ENCODE peak calls at places on chromosomes 11 and 22, in four cellular contexts. H is aorta, L is lower lobe of right lung, J is HCT116. V is an unnamed sample. For H3K36me3, the result is how much of the 10 kb centered on the place peaks cover.

GRCh38 chr11:77590194-77590591 is 440 bp downstream of the AQP11 start:
- DNase-seq in H (no peak), L (no peak), J (no peak), V (peak)

GRCh38 chr22:38214248-38215056 is 12.7 kb downstream of the MAFF start:
- DNase-seq in H (peak), L (peak), J (no peak), V (peak)

GRCh38 chr22:19523240-19524169 is 705 bp downstream of the CLDN5 start:
- DNase-seq in H (no peak), L (no peak), J (no peak), V (no peak)

GRCh38 chr11:120564573-120565301 is 53.2 kb downstream of the GRIK4 start:
- DNase-seq in H (no peak), L (peak), J (no peak), V (peak)

GRCh38 chr11:65964906-65965305 is 3.4 kb downstream of the SART1 start:
- DNase-seq in H (no peak), L (no peak), J (no peak), V (no peak)

GRCh38 chr11:69297225-69297925 is 3.4 kb downstream of the MYEOV start:
- DNase-seq in H (peak), L (peak), J (peak), V (peak)

GRCh38 chr22:46587067-46587471 is 33.1 kb upstream of the GRAMD4 start:
- DNase-seq in H (peak), L (no peak), J (no peak), V (no peak)

GRCh38 chr11:72373163-72373562 is 61.2 kb downstream of the CLPB start:
- DNase-seq in H (no peak), L (peak), J (no peak), V (no peak)

GRCh38 chr22:49268924-49269323 is 558.7 kb downstream of the BRD1 start:
- DNase-seq in H (no peak), L (no peak), J (no peak), V (no peak)

GRCh38 chr22:28174509-28174908 is 255.5 kb upstream of the PITPNB start:
- DNase-seq in H (no peak), L (no peak), J (no peak), V (no peak)

GRCh38 chr11:103031834-103032233 is 60.1 kb downstream of the DCUN1D5 start:
- DNase-seq in H (no peak), L (no peak), J (no peak), V (no peak)

GRCh38 chr11:118339281-118340045 is 3.0 kb downstream of the CD3D start:
- DNase-seq in H (no peak), L (no peak), J (no peak), V (no peak)

GRCh38 chr22:46432164-46433068 is 96.9 kb downstream of the TRMU start:
- DNase-seq in H (no peak), L (no peak), J (no peak), V (no peak)

GRCh38 chr22:46833228-46833627 is 70.8 kb downstream of the TBC1D22A start:
- DNase-seq in H (no peak), L (no peak), J (peak), V (no peak)

GRCh38 chr11:9304178-9304577 is 10.2 kb downstream of the TMEM41B start:
- DNase-seq in H (no peak), L (no peak), J (no peak), V (no peak)

GRCh38 chr11:87281496-87281895 is 243.8 kb downstream of the TMEM135 start:
- DNase-seq in H (no peak), L (no peak), J (no peak), V (no peak)

DNA sequence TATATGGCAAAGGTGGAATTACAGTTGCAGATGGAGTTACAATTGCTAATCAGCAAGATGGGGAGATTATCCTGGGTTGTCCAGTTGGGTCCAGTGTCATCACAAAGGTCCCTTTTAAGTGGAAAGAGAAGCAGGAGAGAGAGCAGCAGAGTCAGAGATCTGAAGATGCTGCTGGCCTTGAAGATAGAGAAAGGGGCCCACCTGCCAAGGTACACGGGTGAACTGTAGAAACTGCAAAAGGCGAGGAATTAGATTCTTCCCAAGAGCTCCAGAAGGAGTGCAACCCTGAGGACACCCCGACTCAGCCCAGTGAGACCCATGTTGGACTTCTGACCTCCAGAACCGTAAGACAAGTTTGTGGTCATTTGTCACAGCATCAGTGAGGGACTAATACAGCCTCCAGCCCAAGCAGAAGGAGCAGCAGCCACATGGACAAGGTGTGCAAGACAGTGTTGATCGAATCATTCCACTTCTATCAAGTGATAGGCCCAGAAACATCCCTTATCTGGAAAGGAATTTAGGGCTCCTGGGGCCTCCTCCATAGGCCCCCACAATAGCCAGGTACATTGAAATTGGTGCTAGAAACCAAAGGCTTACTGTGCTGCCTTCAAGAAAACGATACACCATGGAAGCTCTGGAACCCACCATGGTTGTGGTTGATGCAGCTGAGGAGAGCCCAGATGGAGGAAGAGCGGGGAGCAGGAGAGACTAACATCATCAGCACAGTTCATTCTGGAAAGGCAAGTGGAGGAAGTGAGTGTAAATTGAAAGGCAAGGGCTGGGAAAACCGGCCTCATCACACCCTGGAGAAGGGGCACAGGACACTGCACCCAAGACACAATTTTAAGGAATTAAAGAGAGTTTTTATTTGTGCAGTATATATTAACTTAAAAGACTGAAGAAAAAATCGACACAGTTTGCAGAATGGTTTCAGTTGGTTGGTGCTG is 23.3 kb downstream of the SNAP29 start:
- DNase-seq in H (no peak), L (no peak), J (no peak), V (no peak)
- H3K27ac ChIP-seq in H (no peak), L (no peak), J (no peak), V (no peak)

DNA sequence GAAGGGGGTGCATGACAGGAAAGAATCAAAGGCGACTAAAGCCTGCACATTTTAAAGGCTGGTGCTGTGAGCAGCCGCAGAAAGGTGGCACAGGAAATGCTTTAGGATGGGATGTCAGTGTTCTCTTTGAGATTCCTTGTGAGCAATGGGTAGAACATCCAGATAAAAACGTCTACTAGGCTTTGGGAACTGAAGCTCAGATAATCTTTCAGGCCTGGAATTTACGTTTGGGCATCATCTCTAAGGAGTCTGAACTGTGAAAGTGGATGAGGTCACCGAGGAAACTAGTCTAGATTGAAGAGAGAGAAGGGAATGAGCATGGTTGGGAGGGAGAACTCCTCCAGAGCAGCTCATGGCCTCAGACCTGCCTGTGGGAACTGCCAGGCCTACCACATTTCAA is 65.7 kb downstream of the FLI1 start:
- DNase-seq in H (no peak), L (no peak), J (no peak), V (no peak)
- H3K36me3 ChIP-seq in H (under half), L (half or more), J (under half), V (under half)

GRCh38 chr11:35050596-35050995 is 88.4 kb upstream of the CD44 start:
- DNase-seq in H (no peak), L (no peak), J (no peak), V (no peak)
- H3K4me3 ChIP-seq in H (no peak), L (no peak), J (no peak), V (no peak)

DNA sequence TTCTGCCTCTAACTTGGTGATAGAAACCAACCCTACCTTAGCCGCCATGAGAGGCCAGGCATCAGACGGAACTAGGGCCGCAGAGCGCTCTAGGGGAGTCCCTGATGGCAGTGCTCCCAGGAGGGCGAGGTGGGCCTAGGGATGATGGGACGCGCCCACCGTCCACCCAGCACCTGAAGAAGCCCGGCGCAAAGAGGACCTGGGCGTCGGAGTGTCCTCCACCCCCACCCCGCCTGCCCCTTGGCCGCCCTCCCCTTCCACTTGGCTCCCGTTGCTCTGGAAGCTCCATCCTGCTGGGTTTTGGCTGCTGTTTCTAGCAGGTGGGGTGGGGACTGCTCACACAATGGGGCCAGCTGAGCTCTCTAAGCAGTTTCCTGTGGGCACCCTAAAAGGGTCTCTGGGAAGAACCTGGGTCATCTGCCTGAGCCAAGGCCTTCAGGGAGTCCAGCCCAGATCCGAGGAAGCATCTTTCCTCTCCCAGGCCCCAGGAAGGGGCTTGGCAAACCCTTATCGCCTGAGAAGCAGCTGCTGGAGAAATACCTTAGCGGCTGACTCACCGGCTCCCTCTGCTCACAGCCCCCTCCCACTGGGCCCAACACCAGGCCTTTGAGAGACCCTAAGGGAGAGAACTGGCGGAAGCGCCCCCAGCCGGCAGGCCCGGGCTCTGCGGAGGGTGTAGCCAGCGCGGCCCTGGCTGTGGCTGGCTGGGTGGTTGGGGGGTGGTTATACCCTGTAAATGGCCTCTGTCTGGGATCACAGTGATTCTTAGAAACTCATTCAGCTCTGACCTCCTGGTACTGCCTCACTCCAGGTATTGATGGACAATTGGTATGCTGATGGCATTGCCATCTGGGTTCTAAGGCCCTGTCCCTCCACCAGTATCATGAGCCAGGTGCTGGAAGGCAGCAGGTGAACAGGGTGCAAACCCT is 19.3 kb downstream of the CREB3L1 start:
- DNase-seq in H (peak), L (no peak), J (no peak), V (peak)
- H3K27ac ChIP-seq in H (no peak), L (no peak), J (no peak), V (peak)

DNA sequence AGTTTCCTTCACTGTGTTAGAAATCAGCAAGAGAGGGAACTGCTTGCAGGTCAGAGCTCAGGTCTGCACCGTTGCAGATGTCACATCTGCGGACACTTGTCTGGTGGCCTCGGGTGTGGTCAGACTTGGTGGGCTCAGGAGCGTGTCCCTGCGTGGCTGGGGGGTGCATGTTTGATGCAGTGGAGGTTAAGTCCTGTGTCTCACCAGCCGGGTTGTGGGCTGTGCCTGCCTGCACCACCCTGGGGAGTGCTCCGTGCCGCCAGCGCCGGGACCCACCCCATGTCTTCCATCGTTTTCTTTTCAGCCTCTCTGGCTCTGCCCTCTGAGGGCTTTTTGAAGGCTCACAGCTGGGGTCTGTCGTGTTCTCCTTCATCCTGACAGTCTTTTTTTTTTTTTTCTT is 26.0 kb downstream of the PPIL2 start:
- DNase-seq in H (no peak), L (peak), J (no peak), V (no peak)
- H3K36me3 ChIP-seq in H (under half), L (half or more), J (under half), V (half or more)

GRCh38 chr11:7515544-7515943 is 1.7 kb downstream of the PPFIBP2 start:
- DNase-seq in H (no peak), L (no peak), J (no peak), V (no peak)
- H3K4me3 ChIP-seq in H (no peak), L (no peak), J (no peak), V (no peak)

DNA sequence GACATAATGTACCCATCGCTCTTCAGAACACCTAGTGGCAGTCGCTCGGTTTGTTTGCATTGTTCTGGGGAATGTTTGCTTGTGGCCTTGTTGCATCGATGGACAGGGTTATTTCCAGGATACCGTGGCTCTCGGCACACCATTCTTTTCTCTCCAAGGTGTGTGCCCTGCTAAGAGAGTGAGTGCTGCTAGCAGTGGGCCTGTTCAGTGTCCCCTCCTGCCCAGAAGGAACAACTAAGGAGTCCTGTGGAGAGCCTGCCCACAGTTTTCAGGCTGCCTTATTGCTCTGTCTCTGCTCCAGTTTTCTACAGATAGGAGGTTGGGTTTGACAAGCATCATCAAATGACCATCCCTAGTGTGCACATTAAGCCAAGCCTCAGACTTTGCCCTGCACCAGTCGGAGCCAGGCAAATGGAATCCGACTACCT is 1.4 kb downstream of the CRY2 start:
- DNase-seq in H (no peak), L (no peak), J (no peak), V (no peak)
- H3K27ac ChIP-seq in H (peak), L (peak), J (no peak), V (peak)

V was measured in left ventricle myocardium inferior.